ENCODE peak calls at places on chromosomes 4 and X, in eight cellular contexts. N is SK-N-SH, V is A549, L is sigmoid colon, K is transverse colon, M is esophagus muscularis mucosa, D is suprapubic skin, W is upper lobe of left lung. R is an unnamed sample.
A peak's percentile ranks its signal among the peaks of the same experiment; 100 is the strongest.

GRCh38 chr4:125796138-125796537 is 481.4 kb downstream of the FAT4 start:
- DNase-seq in V (no peak), L (no peak), K (no peak), M (no peak), N (peak; percentile 49), D (no peak), W (no peak), R (no peak)

GRCh38 chr4:107863850-107864371 is 39.2 kb downstream of the SGMS2 start:
- DNase-seq in W (no peak), D (no peak), V (peak; percentile 19), L (peak; percentile 61), N (no peak), K (peak; percentile 73), M (no peak), R (no peak)

GRCh38 chr4:143207555-143207954 is 22.8 kb downstream of the USP38 start:
- DNase-seq in V (peak; percentile 26), D (no peak), N (peak; percentile 15), K (no peak), L (no peak), W (no peak), M (no peak), R (no peak)

GRCh38 chr4:89071311-89071710 is 14.3 kb upstream of the FAM13A start:
- DNase-seq in W (no peak), N (no peak), D (no peak), K (no peak), V (no peak), L (no peak), M (no peak), R (no peak)

GRCh38 chr4:138092060-138092459 is 150.1 kb downstream of the SLC7A11 start:
- DNase-seq in V (no peak), W (no peak), N (no peak), L (no peak), D (no peak), K (no peak), M (no peak), R (no peak)

GRCh38 chrX:102720237-102721168 is at the start of gene GPRASP3:
- DNase-seq in W (peak; percentile 90), V (peak; percentile 88), D (peak; percentile 86), L (peak; percentile 90), M (peak; percentile 92), N (peak; percentile 73), K (peak; percentile 80), R (peak; percentile 72)

GRCh38 chr4:24914460-24914859 is 1.6 kb upstream of the CCDC149 start:
- DNase-seq in D (no peak), V (no peak), L (no peak), W (no peak), K (no peak), M (no peak), N (no peak), R (no peak)

GRCh38 chrX:104310084-104310483 is 55.4 kb upstream of the ESX1 start:
- DNase-seq in V (peak; percentile 37), W (no peak), D (no peak), L (no peak), N (peak; percentile 7), M (no peak), K (no peak), R (no peak)

GRCh38 chr4:139834210-139834609 is 168.6 kb downstream of the MGST2 start:
- DNase-seq in V (no peak), D (no peak), N (no peak), W (peak; percentile 43), L (no peak), M (no peak), K (no peak), R (no peak)

GRCh38 chrX:154529206-154529612 is 13.2 kb upstream of the FAM3A start:
- DNase-seq in L (no peak), M (no peak), D (no peak), W (no peak), N (no peak), V (peak; percentile 80), K (no peak), R (peak; percentile 78)

GRCh38 chr4:40183615-40184411 is 13.0 kb upstream of the RHOH start:
- DNase-seq in N (no peak), D (no peak), W (no peak), K (no peak), M (no peak), V (no peak), L (no peak), R (no peak)

GRCh38 chrX:33045245-33045644 is 166.1 kb downstream of the DMD start:
- DNase-seq in M (no peak), W (no peak), D (no peak), L (no peak), K (no peak), N (no peak), V (no peak), R (no peak)

GRCh38 chr4:139214039-139214534 is 37.1 kb upstream of the ELF2 start:
- DNase-seq in L (no peak), W (no peak), D (no peak), V (no peak), M (no peak), N (no peak), K (peak; percentile 46), R (no peak)

GRCh38 chr4:89939464-89939863 is 44.8 kb downstream of the MMRN1 start:
- DNase-seq in K (no peak), W (no peak), N (no peak), V (no peak), M (no peak), D (no peak), L (no peak), R (no peak)

GRCh38 chr4:155616112-155616511 is 50.5 kb upstream of the GUCY1A1 start:
- DNase-seq in K (no peak), N (no peak), D (no peak), W (no peak), L (no peak), M (no peak), V (no peak), R (no peak)

GRCh38 chr4:98359646-98360045 is 98.5 kb downstream of the RAP1GDS1 start:
- DNase-seq in V (no peak), W (no peak), D (no peak), M (no peak), N (no peak), L (no peak), K (no peak), R (no peak)

GRCh38 chr4:166017804-166018203 is 144.8 kb downstream of the TLL1 start:
- DNase-seq in L (no peak), K (no peak), V (no peak), W (no peak), N (no peak), M (no peak), D (no peak), R (no peak)

GRCh38 chr4:152663203-152664066 is 16.4 kb downstream of the TMEM154 start:
- DNase-seq in M (no peak), N (no peak), W (no peak), L (no peak), V (no peak), D (no peak), K (no peak), R (no peak)

GRCh38 chr4:56371426-56372220 is 15.7 kb downstream of the AASDH start:
- DNase-seq in M (no peak), N (no peak), V (no peak), K (no peak), D (no peak), L (no peak), W (no peak), R (no peak)

GRCh38 chrX:103376118-103376978 is at the start of gene BEX3:
- DNase-seq in W (peak; percentile 89), K (peak; percentile 47), M (no peak), L (peak; percentile 80), V (peak; percentile 69), D (peak; percentile 77), N (peak; percentile 85), R (peak; percentile 71)

GRCh38 chr4:56129431-56129861 is 180.7 kb downstream of the CEP135 start:
- DNase-seq in V (peak; percentile 48), W (peak; percentile 6), M (no peak), K (peak; percentile 77), L (no peak), N (no peak), D (no peak), R (no peak)

GRCh38 chr4:35494955-35495354 is 749.4 kb downstream of the ARAP2 start:
- DNase-seq in M (no peak), W (peak; percentile 15), L (no peak), K (no peak), D (no peak), N (no peak), V (no peak), R (no peak)
- TF ChIP-seq CTCF in M (no peak), W (no peak), L (no peak), K (no peak), D (no peak), N (no peak), V (no peak), R (no peak)

GRCh38 chrX:29842552-29842951 is 372.8 kb upstream of the MAGEB2 start:
- DNase-seq in D (no peak), V (no peak), N (no peak), L (no peak), W (no peak), M (no peak), K (no peak), R (no peak)

GRCh38 chrX:29841750-29842149 is 373.6 kb upstream of the MAGEB2 start:
- DNase-seq in L (no peak), K (no peak), M (no peak), N (no peak), W (no peak), V (no peak), D (no peak), R (no peak)
- TF ChIP-seq EP300 in L (no peak), K (no peak), M (no peak), N (no peak), W (no peak), V (no peak), D (no peak), R (no peak)

DNA sequence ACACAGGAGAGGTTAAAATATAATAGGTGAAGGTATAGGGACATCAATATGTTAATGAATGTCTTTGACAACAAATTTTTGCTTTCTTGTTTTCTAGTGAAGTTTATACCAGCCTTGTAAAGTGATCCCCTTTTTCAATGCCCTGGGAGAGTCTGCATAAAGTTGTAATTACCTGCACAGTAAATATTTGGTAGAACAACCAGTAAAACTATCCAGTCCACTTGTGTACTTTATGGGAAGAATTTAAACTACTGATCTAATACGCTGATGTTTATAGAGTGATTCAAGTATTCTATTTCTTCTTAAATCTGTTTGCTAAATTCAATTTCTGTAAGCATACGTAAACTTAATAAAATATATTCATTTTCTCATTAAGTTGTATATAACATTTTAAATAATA is 103.3 kb downstream of the GPM6A start:
- DNase-seq in N (no peak), W (no peak), D (no peak), V (no peak), L (no peak), M (no peak), K (no peak), R (no peak)
- H3K4me1 ChIP-seq in N (no peaks in the 10 kb centered on the region), W (no peaks in the 10 kb centered on the region), D (no peaks in the 10 kb centered on the region), V (no peaks in the 10 kb centered on the region), L (peaks cover 26% of the 10 kb centered on the region), M (no peaks in the 10 kb centered on the region), K (no peaks in the 10 kb centered on the region), R (no peaks in the 10 kb centered on the region)

GRCh38 chrX:65522739-65523372 is 11.7 kb downstream of the LAS1L start:
- DNase-seq in M (no peak), K (no peak), W (no peak), L (no peak), D (no peak), V (no peak), N (no peak), R (no peak)
- TF ChIP-seq CTCF in M (no peak), K (no peak), W (no peak), L (no peak), D (no peak), V (no peak), N (no peak), R (no peak)

GRCh38 chr4:1554876-1555265 is 129.2 kb downstream of the FAM53A start:
- DNase-seq in L (no peak), N (no peak), W (peak; percentile 39), M (no peak), D (no peak), V (no peak), K (no peak), R (no peak)
- TF ChIP-seq EP300 in L (no peak), N (no peak), W (no peak), M (no peak), D (no peak), V (no peak), K (no peak), R (no peak)

R was measured in ovary.